ENCODE peak calls at places on chromosomes 7 and 10, in four cellular contexts. One of them, this sample, is unnamed.

GRCh38 chr10:26479766-26480492 is 41.8 kb downstream of the APBB1IP start:
- DNase-seq in Kasumi-1: peak; percentile 95
- DNase-seq in RPMI7951: no peak
- DNase-seq in ACHN: no peak
- DNase-seq in this sample: no peak

GRCh38 chr7:152522551-152522950 is 86.7 kb upstream of the KMT2C start:
- DNase-seq in Kasumi-1: peak; percentile 57
- DNase-seq in RPMI7951: no peak
- DNase-seq in ACHN: no peak
- DNase-seq in this sample: no peak

GRCh38 chr7:44981035-44981706 is 2.4 kb upstream of the MYO1G start:
- DNase-seq in Kasumi-1: no peak
- DNase-seq in RPMI7951: no peak
- DNase-seq in ACHN: no peak
- DNase-seq in this sample: no peak

GRCh38 chr10:88318803-88319202 is 264.3 kb downstream of the RNLS start:
- DNase-seq in Kasumi-1: peak; percentile 55
- DNase-seq in RPMI7951: no peak
- DNase-seq in ACHN: peak; percentile 27
- DNase-seq in this sample: no peak

GRCh38 chr7:113289140-113289740 is 170.9 kb upstream of the SMIM30 start:
- DNase-seq in Kasumi-1: peak; percentile 67
- DNase-seq in RPMI7951: peak; percentile 40
- DNase-seq in ACHN: peak; percentile 66
- DNase-seq in this sample: no peak

GRCh38 chr10:21334891-21335696 is 190.4 kb downstream of the SKIDA1 start:
- DNase-seq in Kasumi-1: no peak
- DNase-seq in RPMI7951: peak; percentile 94
- DNase-seq in ACHN: peak; percentile 90
- DNase-seq in this sample: no peak

GRCh38 chr10:86535057-86535882 is 13.7 kb upstream of the WAPL start:
- DNase-seq in Kasumi-1: no peak
- DNase-seq in RPMI7951: peak; percentile 57
- DNase-seq in ACHN: peak; percentile 71
- DNase-seq in this sample: no peak

GRCh38 chr7:6658618-6659345 is 21.7 kb downstream of the ZNF316 start:
- DNase-seq in Kasumi-1: no peak
- DNase-seq in RPMI7951: no peak
- DNase-seq in ACHN: no peak
- DNase-seq in this sample: no peak

GRCh38 chr10:132111121-132111731 is 45.5 kb downstream of the JAKMIP3 start:
- DNase-seq in Kasumi-1: no peak
- DNase-seq in RPMI7951: no peak
- DNase-seq in ACHN: no peak
- DNase-seq in this sample: no peak

GRCh38 chr7:26237035-26237807 is 35.7 kb downstream of the CBX3 start:
- DNase-seq in Kasumi-1: no peak
- DNase-seq in RPMI7951: peak; percentile 71
- DNase-seq in ACHN: no peak
- DNase-seq in this sample: no peak

GRCh38 chr10:96345250-96345649 is 13.6 kb downstream of the OPALIN start:
- DNase-seq in Kasumi-1: no peak
- DNase-seq in RPMI7951: no peak
- DNase-seq in ACHN: no peak
- DNase-seq in this sample: no peak

GRCh38 chr10:114306116-114306973 is 67.3 kb downstream of the VWA2 start:
- DNase-seq in Kasumi-1: no peak
- DNase-seq in RPMI7951: peak; percentile 99
- DNase-seq in ACHN: peak; percentile 99
- DNase-seq in this sample: no peak

GRCh38 chr10:96833220-96834001 is 1.3 kb downstream of the LCOR start:
- DNase-seq in Kasumi-1: peak; percentile 31
- DNase-seq in RPMI7951: peak; percentile 41
- DNase-seq in ACHN: peak; percentile 40
- DNase-seq in this sample: peak; percentile 8

GRCh38 chr10:76523215-76523614 is 1091.8 kb downstream of the LRMDA start:
- DNase-seq in Kasumi-1: no peak
- DNase-seq in RPMI7951: peak; percentile 13
- DNase-seq in ACHN: no peak
- DNase-seq in this sample: no peak

GRCh38 chr10:70747192-70747965 is 37.8 kb downstream of the TBATA start:
- DNase-seq in Kasumi-1: no peak
- DNase-seq in RPMI7951: no peak
- DNase-seq in ACHN: no peak
- DNase-seq in this sample: no peak

GRCh38 chr7:128275651-128276050 is 34.6 kb downstream of the LEP start:
- DNase-seq in Kasumi-1: no peak
- DNase-seq in RPMI7951: no peak
- DNase-seq in ACHN: no peak
- DNase-seq in this sample: no peak

GRCh38 chr7:140049339-140050024 is 13.3 kb downstream of the PARP12 start:
- DNase-seq in Kasumi-1: no peak
- DNase-seq in RPMI7951: no peak
- DNase-seq in ACHN: no peak
- DNase-seq in this sample: no peak

GRCh38 chr10:97771055-97771811 is 566 bp downstream of the SFRP5 start:
- DNase-seq in Kasumi-1: no peak
- DNase-seq in RPMI7951: no peak
- DNase-seq in ACHN: peak; percentile 17
- DNase-seq in this sample: no peak

GRCh38 chr7:133699390-133699789 is 427.8 kb upstream of the LRGUK start:
- DNase-seq in Kasumi-1: no peak
- DNase-seq in RPMI7951: no peak
- DNase-seq in ACHN: no peak
- DNase-seq in this sample: no peak

GRCh38 chr10:14184841-14185500 is 145.8 kb downstream of the FRMD4A start:
- DNase-seq in Kasumi-1: no peak
- DNase-seq in RPMI7951: peak; percentile 74
- DNase-seq in ACHN: no peak
- DNase-seq in this sample: peak; percentile 34

GRCh38 chr10:30041394-30042105 is 17.8 kb downstream of the JCAD start:
- DNase-seq in Kasumi-1: peak; percentile 94
- DNase-seq in RPMI7951: no peak
- DNase-seq in ACHN: no peak
- DNase-seq in this sample: no peak

GRCh38 chr7:100585511-100586265 is at the start of gene LRCH4:
- DNase-seq in Kasumi-1: no peak
- DNase-seq in RPMI7951: no peak
- DNase-seq in ACHN: peak; percentile 46
- DNase-seq in this sample: peak; percentile 61

GRCh38 chr7:16098585-16099179 is 322.7 kb downstream of the CRPPA start:
- DNase-seq in Kasumi-1: peak; percentile 13
- DNase-seq in RPMI7951: no peak
- DNase-seq in ACHN: peak; percentile 30
- DNase-seq in this sample: no peak

GRCh38 chr10:116888380-116889055 is 39.2 kb downstream of the ENO4 start:
- DNase-seq in Kasumi-1: no peak
- DNase-seq in RPMI7951: peak; percentile 83
- DNase-seq in ACHN: peak; percentile 90
- DNase-seq in this sample: no peak

GRCh38 chr7:148672041-148672440 is 26.7 kb upstream of the CUL1 start:
- DNase-seq in Kasumi-1: no peak
- DNase-seq in RPMI7951: no peak
- DNase-seq in ACHN: no peak
- DNase-seq in this sample: no peak

GRCh38 chr7:24477807-24478655 is 95.2 kb upstream of the PALS2 start:
- DNase-seq in Kasumi-1: no peak
- DNase-seq in RPMI7951: peak; percentile 90
- DNase-seq in ACHN: peak; percentile 91
- DNase-seq in this sample: no peak

GRCh38 chr7:21980921-21981320 is 35.2 kb upstream of the CDCA7L start:
- DNase-seq in Kasumi-1: no peak
- DNase-seq in RPMI7951: no peak
- DNase-seq in ACHN: no peak
- DNase-seq in this sample: no peak

GRCh38 chr10:32954545-32955298 is 3.3 kb downstream of the ITGB1 start:
- DNase-seq in Kasumi-1: no peak
- DNase-seq in RPMI7951: no peak
- DNase-seq in ACHN: no peak
- DNase-seq in this sample: no peak

GRCh38 chr7:106643189-106643588 is 17.8 kb downstream of the CCDC71L start:
- DNase-seq in Kasumi-1: no peak
- DNase-seq in RPMI7951: no peak
- DNase-seq in ACHN: no peak
- DNase-seq in this sample: no peak

GRCh38 chr7:74525881-74526280 is 72.2 kb downstream of the GTF2IRD1 start:
- DNase-seq in Kasumi-1: no peak
- DNase-seq in RPMI7951: no peak
- DNase-seq in ACHN: no peak
- DNase-seq in this sample: no peak

GRCh38 chr7:31145339-31145738 is 93.2 kb downstream of the ADCYAP1R1 start:
- DNase-seq in Kasumi-1: no peak
- DNase-seq in RPMI7951: no peak
- DNase-seq in ACHN: peak; percentile 21
- DNase-seq in this sample: no peak

GRCh38 chr10:79454259-79454658 is 8.8 kb upstream of the ZCCHC24 start:
- DNase-seq in Kasumi-1: no peak
- DNase-seq in RPMI7951: peak; percentile 83
- DNase-seq in ACHN: peak; percentile 74
- DNase-seq in this sample: no peak

GRCh38 chr10:50614444-50615137 is 9.2 kb downstream of the SGMS1 start:
- DNase-seq in Kasumi-1: no peak
- DNase-seq in RPMI7951: no peak
- DNase-seq in ACHN: no peak
- DNase-seq in this sample: peak; percentile 8

GRCh38 chr10:4405828-4406227 is 420.2 kb upstream of the AKR1E2 start:
- DNase-seq in Kasumi-1: no peak
- DNase-seq in RPMI7951: no peak
- DNase-seq in ACHN: no peak
- DNase-seq in this sample: no peak

GRCh38 chr7:156158693-156159092 is 346.4 kb upstream of the SHH start:
- DNase-seq in Kasumi-1: no peak
- DNase-seq in RPMI7951: no peak
- DNase-seq in ACHN: no peak
- DNase-seq in this sample: no peak

GRCh38 chr10:33332183-33333031 is 2.1 kb downstream of the NRP1 start:
- DNase-seq in Kasumi-1: no peak
- DNase-seq in RPMI7951: peak; percentile 44
- DNase-seq in ACHN: no peak
- DNase-seq in this sample: no peak